ENCODE peak calls at places on chromosome 5, in seven cellular contexts. L is HS-27A, Y is posterior cingulate gyrus, V is AG20443, D is WERI-Rb-1, H is sciatic nerve, X is skeletal muscle cell. T is an unnamed sample.

GRCh38 chr5:142529626-142530278 is 156.1 kb downstream of the FGF1 start:
- DNase-seq in L (no peak), Y (no peak), V (peak; percentile 43), D (no peak), H (no peak), X (no peak), T (no peak)

GRCh38 chr5:99034336-99034735 is 105.5 kb upstream of the CHD1 start:
- DNase-seq in L (no peak), Y (no peak), V (no peak), D (peak; percentile 48), H (no peak), X (peak; percentile 17), T (no peak)

GRCh38 chr5:36870399-36871040 is 6.0 kb upstream of the NIPBL start:
- DNase-seq in L (peak; percentile 42), Y (no peak), V (peak; percentile 42), D (no peak), H (no peak), X (no peak), T (no peak)

GRCh38 chr5:107516452-107517184 is 154.1 kb downstream of the EFNA5 start:
- DNase-seq in L (no peak), Y (no peak), V (no peak), D (no peak), H (no peak), X (no peak), T (no peak)

GRCh38 chr5:79229357-79230174 is 6.4 kb upstream of the JMY start:
- DNase-seq in L (no peak), Y (no peak), V (peak; percentile 52), D (peak; percentile 50), H (no peak), X (peak; percentile 48), T (peak; percentile 58)

GRCh38 chr5:181217805-181218065 is 5.3 kb upstream of the TRIM41 start:
- DNase-seq in L (no peak), Y (no peak), V (no peak), D (no peak), H (no peak), X (no peak), T (no peak)

GRCh38 chr5:43348207-43348606 is 35.0 kb upstream of the HMGCS1 start:
- DNase-seq in L (no peak), Y (no peak), V (no peak), D (no peak), H (no peak), X (no peak), T (no peak)

GRCh38 chr5:34957857-34958690 is 28.7 kb downstream of the DNAJC21 start:
- DNase-seq in L (no peak), Y (no peak), V (peak; percentile 67), D (peak; percentile 23), H (no peak), X (no peak), T (peak; percentile 36)

GRCh38 chr5:73139485-73139884 is 19.1 kb downstream of the TMEM171 start:
- DNase-seq in L (no peak), Y (no peak), V (no peak), D (no peak), H (no peak), X (no peak), T (no peak)

GRCh38 chr5:65630981-65631380 is 6.2 kb downstream of the SHLD3 start:
- DNase-seq in L (no peak), Y (no peak), V (no peak), D (no peak), H (no peak), X (no peak), T (no peak)

GRCh38 chr5:176441921-176442323 is 6.3 kb upstream of the FAF2 start:
- DNase-seq in L (no peak), Y (no peak), V (peak; percentile 30), D (peak; percentile 39), H (no peak), X (peak; percentile 16), T (no peak)

GRCh38 chr5:73482383-73483193 is 15.7 kb upstream of the BTF3 start:
- DNase-seq in L (no peak), Y (no peak), V (peak; percentile 57), D (peak; percentile 66), H (no peak), X (peak; percentile 53), T (no peak)

GRCh38 chr5:122726990-122727616 is 47.8 kb upstream of the SNX2 start:
- DNase-seq in L (no peak), Y (no peak), V (peak; percentile 72), D (no peak), H (no peak), X (peak; percentile 47), T (no peak)

GRCh38 chr5:14112998-14113652 is 30.0 kb upstream of the TRIO start:
- DNase-seq in L (no peak), Y (no peak), V (no peak), D (no peak), H (no peak), X (no peak), T (no peak)

GRCh38 chr5:6572825-6573380 is 59.9 kb downstream of the NSUN2 start:
- DNase-seq in L (no peak), Y (no peak), V (no peak), D (no peak), H (no peak), X (no peak), T (no peak)

GRCh38 chr5:140151719-140152609 is 23.0 kb upstream of the CYSTM1 start:
- DNase-seq in L (no peak), Y (no peak), V (no peak), D (no peak), H (no peak), X (no peak), T (no peak)

GRCh38 chr5:151157426-151158286 is at the start of gene ANXA6:
- DNase-seq in L (peak; percentile 29), Y (peak; percentile 75), V (peak; percentile 97), D (peak; percentile 78), H (peak; percentile 91), X (no peak), T (peak; percentile 76)

GRCh38 chr5:143641549-143641955 is 170.4 kb upstream of the HMHB1 start:
- DNase-seq in L (no peak), Y (no peak), V (no peak), D (no peak), H (no peak), X (no peak), T (no peak)

GRCh38 chr5:179421156-179421895 is 76.1 kb upstream of the ADAMTS2 start:
- DNase-seq in L (no peak), Y (no peak), V (no peak), D (no peak), H (no peak), X (no peak), T (no peak)

GRCh38 chr5:126462239-126463014 is 39.2 kb downstream of the GRAMD2B start:
- DNase-seq in L (no peak), Y (no peak), V (no peak), D (no peak), H (no peak), X (no peak), T (no peak)

GRCh38 chr5:105563842-105564241 is 2001.3 kb upstream of the NUDT12 start:
- DNase-seq in L (no peak), Y (no peak), V (no peak), D (no peak), H (no peak), X (no peak), T (no peak)

GRCh38 chr5:139747583-139748504 is 47.8 kb upstream of the PSD2 start:
- DNase-seq in L (no peak), Y (no peak), V (peak; percentile 58), D (peak; percentile 86), H (peak; percentile 79), X (peak; percentile 75), T (no peak)

GRCh38 chr5:80141147-80141671 is 106.1 kb downstream of the THBS4 start:
- DNase-seq in L (no peak), Y (peak; percentile 22), V (peak; percentile 81), D (peak; percentile 66), H (peak; percentile 89), X (peak; percentile 42), T (peak; percentile 73)

GRCh38 chr5:54909911-54910870 is 75.2 kb downstream of the ESM1 start:
- DNase-seq in L (no peak), Y (no peak), V (peak; percentile 60), D (no peak), H (no peak), X (peak; percentile 58), T (no peak)

GRCh38 chr5:154712518-154713437 is 42.4 kb upstream of the LARP1 start:
- DNase-seq in L (no peak), Y (no peak), V (no peak), D (no peak), H (no peak), X (no peak), T (no peak)

GRCh38 chr5:65446682-65447081 is 35.0 kb downstream of the ADAMTS6 start:
- DNase-seq in L (no peak), Y (no peak), V (no peak), D (no peak), H (no peak), X (no peak), T (no peak)

GRCh38 chr5:43034591-43034968 is 5.5 kb downstream of the ANXA2R start:
- DNase-seq in L (no peak), Y (no peak), V (no peak), D (no peak), H (no peak), X (no peak), T (peak; percentile 16)

GRCh38 chr5:142871056-142871879 is 101.1 kb downstream of the ARHGAP26 start:
- DNase-seq in L (no peak), Y (no peak), V (no peak), D (no peak), H (no peak), X (no peak), T (no peak)